ENCODE peak calls at places on chromosome 14, in four cellular contexts. H, I, S and W are unnamed samples.

GRCh38 chr14:74595006-74595735 is 16.9 kb downstream of the LTBP2 start:
- DNase-seq in H (peak), I (no peak), S (no peak), W (no peak)

GRCh38 chr14:62253931-62254330 is 491.7 kb downstream of the SNAPC1 start:
- DNase-seq in H (no peak), I (no peak), S (no peak), W (no peak)

GRCh38 chr14:55638665-55639064 is 58.7 kb downstream of the KTN1 start:
- DNase-seq in H (no peak), I (no peak), S (no peak), W (no peak)

GRCh38 chr14:95496690-95497241 is 19.7 kb downstream of the SYNE3 start:
- DNase-seq in H (peak), I (no peak), S (peak), W (no peak)

GRCh38 chr14:22026527-22026926 is 352.9 kb upstream of the OR4E1 start:
- DNase-seq in H (no peak), I (no peak), S (no peak), W (no peak)

GRCh38 chr14:67879026-67879425 is 59.4 kb downstream of the RAD51B start:
- DNase-seq in H (no peak), I (no peak), S (no peak), W (no peak)

GRCh38 chr14:63435838-63436237 is 107.3 kb downstream of the PPP2R5E start:
- DNase-seq in H (peak), I (no peak), S (peak), W (no peak)

GRCh38 chr14:98808494-98809407 is 463.2 kb downstream of the BCL11B start:
- DNase-seq in H (no peak), I (no peak), S (no peak), W (no peak)

GRCh38 chr14:62133776-62134175 is 371.6 kb downstream of the SNAPC1 start:
- DNase-seq in H (no peak), I (no peak), S (no peak), W (no peak)

GRCh38 chr14:56687123-56687522 is 107.5 kb downstream of the TMEM260 start:
- DNase-seq in H (no peak), I (no peak), S (no peak), W (no peak)

GRCh38 chr14:90444077-90444696 is 47.4 kb downstream of the CALM1 start:
- DNase-seq in H (no peak), I (no peak), S (no peak), W (no peak)

GRCh38 chr14:74882103-74882920 is 596 bp downstream of the DLST start:
- DNase-seq in H (peak), I (no peak), S (no peak), W (no peak)

GRCh38 chr14:102929349-102930137 is 7.1 kb downstream of the AMN start:
- DNase-seq in H (no peak), I (no peak), S (no peak), W (no peak)

GRCh38 chr14:23130875-23131274 is 11.8 kb upstream of the CEBPE start:
- DNase-seq in H (peak), I (no peak), S (no peak), W (no peak)

GRCh38 chr14:59918824-59919581 is 941 bp upstream of the LRRC9 start:
- DNase-seq in H (no peak), I (peak), S (peak), W (no peak)

GRCh38 chr14:104107101-104107581 is 21.6 kb downstream of the ASPG start:
- DNase-seq in H (no peak), I (no peak), S (no peak), W (no peak)

GRCh38 chr14:82067221-82067620 is 533.6 kb upstream of the SEL1L start:
- DNase-seq in H (no peak), I (no peak), S (no peak), W (no peak)

GRCh38 chr14:68518910-68519686 is 273.8 kb downstream of the ZFP36L1 start:
- DNase-seq in H (no peak), I (no peak), S (no peak), W (no peak)

GRCh38 chr14:74223016-74223415 is 16.2 kb upstream of the VSX2 start:
- DNase-seq in H (no peak), I (no peak), S (no peak), W (no peak)

GRCh38 chr14:74804219-74804825 is 41.2 kb downstream of the YLPM1 start:
- DNase-seq in H (no peak), I (peak), S (peak), W (no peak)

GRCh38 chr14:101113108-101113612 is 209.6 kb upstream of the RTL1 start:
- DNase-seq in H (peak), I (no peak), S (no peak), W (no peak)

GRCh38 chr14:51533160-51533559 is 118.5 kb upstream of the FRMD6 start:
- DNase-seq in H (no peak), I (no peak), S (no peak), W (no peak)

GRCh38 chr14:84927096-84927910 is 602.6 kb upstream of the FLRT2 start:
- DNase-seq in H (no peak), I (no peak), S (no peak), W (no peak)

GRCh38 chr14:73762375-73762822 is 48.2 kb upstream of the PNMA1 start:
- DNase-seq in H (no peak), I (peak), S (no peak), W (peak)

GRCh38 chr14:61568572-61569011 is 126.7 kb upstream of the HIF1A start:
- DNase-seq in H (no peak), I (peak), S (no peak), W (peak)

GRCh38 chr14:92495041-92495440 is 18.5 kb upstream of the RIN3 start:
- DNase-seq in H (peak), I (no peak), S (no peak), W (no peak)

GRCh38 chr14:33972522-33973162 is 21.8 kb upstream of the EGLN3 start:
- DNase-seq in H (no peak), I (no peak), S (no peak), W (peak)

GRCh38 chr14:55850803-55851202 is 267.4 kb upstream of the PELI2 start:
- DNase-seq in H (no peak), I (no peak), S (no peak), W (no peak)

GRCh38 chr14:22478670-22479069 is 110.4 kb downstream of the DAD1 start:
- DNase-seq in H (no peak), I (no peak), S (no peak), W (no peak)

GRCh38 chr14:71498151-71498734 is 434.0 kb upstream of the RGS6 start:
- DNase-seq in H (no peak), I (no peak), S (peak), W (no peak)

GRCh38 chr14:94355191-94355794 is 32.2 kb upstream of the SERPINA6 start:
- DNase-seq in H (peak), I (peak), S (no peak), W (peak)

GRCh38 chr14:65259000-65259399 is 153.5 kb upstream of the FUT8 start:
- DNase-seq in H (no peak), I (no peak), S (no peak), W (no peak)